ENCODE peak calls at places on chromosomes 6 and 20, in four cellular contexts. Z, I, C and J are unnamed samples.

GRCh38 chr6:150813993-150814359 is 51.5 kb upstream of the MTHFD1L start:
- DNase-seq in I (no peak), C (no peak), Z (no peak), J (peak; percentile 37)

GRCh38 chr20:50259705-50260479 is 69.3 kb downstream of the CEBPB start:
- DNase-seq in C (no peak), I (no peak), Z (no peak), J (no peak)

GRCh38 chr6:118260833-118261232 is 287.3 kb upstream of the PLN start:
- DNase-seq in Z (no peak), I (no peak), C (no peak), J (no peak)

GRCh38 chr20:33005132-33005566 is 916 bp upstream of the SUN5 start:
- DNase-seq in I (peak; percentile 53), Z (no peak), C (no peak), J (peak; percentile 29)

GRCh38 chr6:48766349-48766748 is 655.4 kb upstream of the PTCHD4 start:
- DNase-seq in C (no peak), Z (peak; percentile 86), I (no peak), J (peak; percentile 38)

GRCh38 chr20:46955601-46956556 is 61.2 kb downstream of the EYA2 start:
- DNase-seq in I (no peak), Z (peak; percentile 7), C (no peak), J (no peak)

GRCh38 chr6:4573958-4574481 is 202.2 kb upstream of the CDYL start:
- DNase-seq in Z (no peak), C (no peak), I (no peak), J (no peak)

GRCh38 chr20:62622877-62623487 is 19.3 kb upstream of the SLCO4A1 start:
- DNase-seq in Z (no peak), I (no peak), C (no peak), J (no peak)

GRCh38 chr6:50826803-50827202 is 8.1 kb downstream of the TFAP2B start:
- DNase-seq in C (no peak), Z (no peak), I (no peak), J (no peak)

GRCh38 chr6:79031821-79032590 is 46.0 kb downstream of the PHIP start:
- DNase-seq in I (no peak), C (no peak), Z (peak; percentile 34), J (no peak)

GRCh38 chr6:41352907-41353306 is 17.5 kb downstream of the NCR2 start:
- DNase-seq in Z (no peak), C (no peak), I (no peak), J (no peak)

GRCh38 chr6:93794161-93794560 is 374.8 kb upstream of the EPHA7 start:
- DNase-seq in Z (peak; percentile 61), C (no peak), I (no peak), J (no peak)

GRCh38 chr6:35259194-35259945 is at the start of gene ZNF76:
- DNase-seq in Z (peak; percentile 96), C (peak; percentile 99), I (peak; percentile 94), J (peak; percentile 96)